ENCODE peak calls at places on chromosomes 1 and 21, in four cellular contexts. L is AG04450, K is endothelial cell of umbilical vein, W is astrocyte of the cerebellum. Z is an unnamed sample.

GRCh38 chr1:92329356-92330129 is 30.7 kb downstream of the RPAP2 start:
- DNase-seq in L (no peak), K (no peak), W (peak; percentile 39), Z (no peak)

GRCh38 chr1:157781048-157781447 is 4.1 kb upstream of the FCRL2 start:
- DNase-seq in L (no peak), K (no peak), W (no peak), Z (no peak)

GRCh38 chr21:46114963-46115362 is 17.1 kb downstream of the COL6A2 start:
- DNase-seq in L (no peak), K (no peak), W (no peak), Z (no peak)

GRCh38 chr1:116762281-116762680 is 8.1 kb downstream of the CD2 start:
- DNase-seq in L (no peak), K (no peak), W (no peak), Z (no peak)

GRCh38 chr1:32972814-32973428 is 8.3 kb upstream of the RNF19B start:
- DNase-seq in L (no peak), K (peak; percentile 88), W (no peak), Z (no peak)

GRCh38 chr1:201275266-201275666 is 8.0 kb upstream of the PKP1 start:
- DNase-seq in L (no peak), K (no peak), W (peak; percentile 36), Z (peak; percentile 52)

GRCh38 chr1:204830671-204831585 is 39.7 kb upstream of the NFASC start:
- DNase-seq in L (no peak), K (no peak), W (no peak), Z (no peak)

GRCh38 chr21:41360072-41360821 is 1.6 kb upstream of the MX2 start:
- DNase-seq in L (peak; percentile 10), K (no peak), W (no peak), Z (no peak)

GRCh38 chr1:153778824-153779519 is 3.8 kb downstream of the SLC27A3 start:
- DNase-seq in L (no peak), K (no peak), W (no peak), Z (no peak)

GRCh38 chr1:185654199-185654951 is 79.8 kb upstream of the HMCN1 start:
- DNase-seq in L (peak; percentile 7), K (peak; percentile 21), W (no peak), Z (peak; percentile 71)

GRCh38 chr1:27523666-27524020 is 33.7 kb upstream of the WASF2 start:
- DNase-seq in L (no peak), K (no peak), W (no peak), Z (no peak)

GRCh38 chr1:176609556-176610408 is 146.8 kb downstream of the PAPPA2 start:
- DNase-seq in L (no peak), K (no peak), W (no peak), Z (no peak)

GRCh38 chr1:234696986-234697385 is 87.0 kb upstream of the IRF2BP2 start:
- DNase-seq in L (no peak), K (no peak), W (peak; percentile 57), Z (no peak)

GRCh38 chr1:20216574-20216973 is 30.3 kb upstream of the PLA2G2C start:
- DNase-seq in L (no peak), K (peak; percentile 20), W (no peak), Z (no peak)

GRCh38 chr1:86110451-86111129 is 46.0 kb downstream of the COL24A1 start:
- DNase-seq in L (no peak), K (no peak), W (no peak), Z (no peak)

GRCh38 chr1:22801753-22802152 is 91.1 kb downstream of the EPHB2 start:
- DNase-seq in L (no peak), K (no peak), W (no peak), Z (no peak)

GRCh38 chr1:21234779-21235178 is 55.5 kb downstream of the ECE1 start:
- DNase-seq in L (no peak), K (no peak), W (no peak), Z (no peak)

GRCh38 chr21:17495680-17496079 is 17.2 kb upstream of the CXADR start:
- DNase-seq in L (no peak), K (no peak), W (peak; percentile 98), Z (peak; percentile 73)

GRCh38 chr1:41381691-41382530 is 20.7 kb downstream of the FOXO6 start:
- DNase-seq in L (no peak), K (peak; percentile 17), W (no peak), Z (no peak)

GRCh38 chr21:42496839-42497202 is 797 bp upstream of the RSPH1 start:
- DNase-seq in L (no peak), K (no peak), W (no peak), Z (no peak)

GRCh38 chr21:36889401-36889800 is 77.1 kb downstream of the HLCS start:
- DNase-seq in L (no peak), K (no peak), W (no peak), Z (no peak)

GRCh38 chr1:22531251-22531650 is 32.0 kb upstream of the EPHA8 start:
- DNase-seq in L (no peak), K (peak; percentile 22), W (no peak), Z (no peak)

GRCh38 chr1:208803371-208803811 is 559.2 kb upstream of the PLXNA2 start:
- DNase-seq in L (no peak), K (no peak), W (no peak), Z (no peak)

GRCh38 chr1:154534263-154534844 is 24.1 kb downstream of the UBE2Q1 start:
- DNase-seq in L (no peak), K (no peak), W (peak; percentile 4), Z (no peak)

GRCh38 chr1:115973154-115973553 is 3.2 kb upstream of the SLC22A15 start:
- DNase-seq in L (no peak), K (no peak), W (no peak), Z (no peak)

GRCh38 chr21:31354604-31355443 is 10.8 kb upstream of the TIAM1 start:
- DNase-seq in L (peak; percentile 45), K (no peak), W (peak; percentile 93), Z (peak; percentile 92)

GRCh38 chr1:29824478-29825273 is 588.4 kb downstream of the PTPRU start:
- DNase-seq in L (no peak), K (no peak), W (no peak), Z (no peak)

GRCh38 chr1:17225140-17225539 is 20.2 kb downstream of the PADI1 start:
- DNase-seq in L (no peak), K (no peak), W (no peak), Z (no peak)

GRCh38 chr1:232077809-232078208 is 451.2 kb downstream of the DISC1 start:
- DNase-seq in L (no peak), K (no peak), W (no peak), Z (no peak)

DNA sequence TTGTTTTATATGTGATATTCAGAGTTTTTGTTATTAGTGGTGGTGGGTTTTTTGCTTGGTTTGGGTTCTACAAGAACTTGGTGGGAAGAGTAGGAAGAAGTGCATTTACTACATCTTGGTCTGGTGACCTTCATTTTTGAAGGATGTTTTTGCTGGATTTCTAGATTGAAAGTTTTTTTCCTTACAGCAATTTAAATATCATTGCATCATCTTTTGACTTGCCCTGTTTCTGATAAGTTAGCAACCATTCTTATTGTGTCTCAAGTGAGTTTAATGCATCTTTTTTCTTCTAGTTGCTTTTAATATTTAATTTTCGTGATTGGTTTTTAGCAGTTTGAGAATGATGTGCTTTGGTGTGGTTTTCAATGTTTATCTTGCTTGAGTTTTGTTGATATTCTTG is 447.7 kb downstream of the DISC1 start:
- DNase-seq in L (no peak), K (no peak), W (no peak), Z (no peak)
- TF ChIP-seq CTCF in L (no peak), K (no peak), W (no peak), Z (no peak)

DNA sequence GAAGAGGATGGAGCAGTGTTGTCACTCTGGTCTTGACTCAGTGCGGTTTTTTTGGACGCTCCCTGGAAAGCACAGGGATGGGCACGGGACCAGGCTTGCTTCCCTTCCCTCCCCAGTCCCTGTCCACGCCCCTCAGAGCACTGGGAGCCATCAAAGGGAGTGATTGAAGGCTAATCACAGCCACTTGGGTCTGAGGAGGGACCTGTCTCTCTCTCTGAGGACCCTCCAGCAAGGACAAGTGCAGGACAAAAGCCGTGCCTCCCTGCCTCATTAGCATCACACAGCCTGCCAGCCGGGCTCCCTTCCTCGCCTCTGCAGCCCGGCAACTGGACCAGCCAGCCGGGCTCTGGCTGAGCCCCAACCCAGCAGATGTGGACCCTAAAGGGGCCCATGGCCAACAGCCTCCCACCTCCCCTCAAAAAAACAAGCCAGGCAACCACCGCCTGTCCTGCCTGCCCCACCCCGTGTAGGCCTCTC is 18.6 kb upstream of the PDZK1IP1 start:
- DNase-seq in L (no peak), K (no peak), W (no peak), Z (no peak)
- H3K4me3 ChIP-seq in L (no peak overlapping the region), K (no peak overlapping the region), W (no peak overlapping the region), Z (no peak overlapping the region)

DNA sequence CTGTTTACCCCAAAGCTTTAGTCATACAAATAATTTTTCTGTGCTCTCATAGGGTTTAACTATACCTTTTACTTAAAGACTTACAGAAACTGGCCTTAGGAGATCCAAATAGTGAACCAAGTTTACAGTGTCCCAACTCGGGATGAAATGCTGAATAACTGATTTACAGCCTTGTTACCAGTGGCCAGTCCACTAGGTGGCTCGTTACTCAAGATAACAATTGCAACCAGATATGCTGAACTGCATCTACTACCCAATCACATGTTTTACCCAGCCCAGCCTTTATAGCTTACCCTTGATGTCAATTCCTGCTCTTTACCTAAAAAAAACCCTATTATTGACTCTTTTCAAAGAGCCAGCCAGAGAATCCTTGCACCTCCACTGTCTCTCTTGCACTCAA is 1148.8 kb upstream of the ADGRL4 start:
- DNase-seq in L (no peak), K (no peak), W (no peak), Z (no peak)
- TF ChIP-seq CTCF in L (peak; percentile 20), K (no peak), W (no peak), Z (peak; percentile 61)

GRCh38 chr1:109803901-109804331 is 40.2 kb upstream of the EPS8L3 start:
- DNase-seq in L (no peak), K (no peak), W (no peak), Z (no peak)

GRCh38 chr1:109801791-109802135 is 38.0 kb upstream of the EPS8L3 start:
- DNase-seq in L (no peak), K (no peak), W (no peak), Z (no peak)

GRCh38 chr1:109800291-109800690 is 36.6 kb upstream of the EPS8L3 start:
- DNase-seq in L (no peak), K (no peak), W (no peak), Z (no peak)

GRCh38 chr1:109802901-109803561 is 39.3 kb upstream of the EPS8L3 start:
- DNase-seq in L (no peak), K (peak; percentile 29), W (no peak), Z (no peak)

DNA sequence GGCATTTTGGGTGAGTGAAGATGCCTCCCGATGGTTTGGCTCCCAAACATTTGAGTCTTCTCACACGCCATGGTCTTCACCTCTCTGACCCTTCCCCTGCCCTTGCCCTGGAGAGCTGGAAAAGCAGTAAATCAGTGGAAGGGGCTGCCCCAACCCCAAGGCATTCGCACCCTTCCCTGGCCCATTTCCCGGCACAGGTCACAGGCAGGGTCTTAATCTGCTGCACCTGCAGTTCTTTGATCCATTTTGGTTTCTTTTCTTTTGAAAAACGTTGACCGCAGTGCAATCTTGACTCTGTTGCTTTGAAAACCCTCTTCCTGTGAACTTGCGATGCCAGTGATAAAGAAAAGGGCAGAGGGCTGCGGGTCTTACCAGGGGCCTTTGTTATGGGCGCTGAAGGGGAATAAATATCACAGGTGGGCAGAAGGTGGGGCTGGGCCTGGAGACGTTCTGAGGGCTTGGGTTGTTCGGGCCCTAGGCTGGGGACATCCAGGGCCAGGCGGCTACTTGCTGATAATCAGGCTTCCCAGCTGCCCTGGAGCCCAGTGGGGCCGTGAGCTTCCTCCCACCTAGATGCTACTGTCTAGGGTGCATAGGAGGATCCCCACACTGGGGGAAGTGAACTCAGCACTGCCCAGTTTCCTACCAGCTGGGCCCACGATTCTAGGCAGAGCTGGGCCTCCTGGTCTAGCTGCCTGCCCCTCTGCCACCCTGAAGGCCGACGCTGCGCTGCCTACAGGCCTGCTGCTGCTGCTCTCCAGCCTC is 38.6 kb upstream of the EPS8L3 start:
- DNase-seq in L (no peak), K (no peak), W (no peak), Z (no peak)
- H3K4me3 ChIP-seq in L (no peak overlapping the region), K (no peak overlapping the region), W (no peak overlapping the region), Z (no peak overlapping the region)

Z was measured in epithelial cell of proximal tubule.